ENCODE peak calls at places on chromosomes 11 and 22, in six cellular contexts. J is esophagus squamous epithelium, P is frontal cortex, O is T follicular helper cell, E is astrocyte of the cerebellum, Q is COR-L47. B is an unnamed sample.

GRCh38 chr22:36875741-36876140 is 14.9 kb downstream of the NCF4 start:
- DNase-seq in P (no peak), O (no peak), E (no peak), Q (no peak), J (no peak), B (no peak)

GRCh38 chr11:93662177-93662575 is 694 bp downstream of the CEP295 start:
- DNase-seq in Q (no peak), J (no peak), O (no peak), E (no peak), P (no peak), B (no peak)

GRCh38 chr11:7569044-7569443 is 55.2 kb downstream of the PPFIBP2 start:
- DNase-seq in E (no peak), J (no peak), Q (no peak), P (no peak), O (no peak), B (no peak)

GRCh38 chr11:96065379-96065778 is 141.5 kb upstream of the MTMR2 start:
- DNase-seq in Q (no peak), E (no peak), P (no peak), J (no peak), O (no peak), B (no peak)

GRCh38 chr11:115390441-115390840 is 113.8 kb downstream of the CADM1 start:
- DNase-seq in E (no peak), J (no peak), O (no peak), Q (no peak), P (no peak), B (no peak)

GRCh38 chr11:131683666-131684065 is 313.3 kb downstream of the NTM start:
- DNase-seq in E (no peak), O (no peak), Q (no peak), J (no peak), P (no peak), B (no peak)

GRCh38 chr22:34105461-34106062 is 185.3 kb upstream of the LARGE1 start:
- DNase-seq in P (peak), Q (no peak), E (no peak), J (no peak), O (no peak), B (no peak)

GRCh38 chr11:2791139-2791520 is 91.3 kb upstream of the KCNQ1OT1 start:
- DNase-seq in E (no peak), J (no peak), Q (no peak), P (no peak), O (no peak), B (no peak)

GRCh38 chr11:93652161-93652597 is 9.3 kb upstream of the CEP295 start:
- DNase-seq in E (no peak), P (peak), O (no peak), Q (no peak), J (no peak), B (no peak)

GRCh38 chr11:124740277-124740882 is 638 bp downstream of the NRGN start:
- DNase-seq in Q (no peak), O (no peak), E (no peak), J (no peak), P (no peak), B (no peak)

GRCh38 chr11:78192223-78192719 is 3.6 kb downstream of the USP35 start:
- DNase-seq in P (no peak), J (no peak), Q (no peak), E (no peak), O (no peak), B (no peak)

GRCh38 chr22:44366372-44367310 is 53.9 kb upstream of the SHISAL1 start:
- DNase-seq in J (no peak), P (no peak), Q (no peak), O (no peak), E (no peak), B (no peak)

GRCh38 chr22:47374273-47374771 is 611.9 kb downstream of the TBC1D22A start:
- DNase-seq in O (no peak), Q (no peak), P (no peak), E (no peak), J (no peak), B (no peak)

GRCh38 chr11:36411202-36411640 is 98.9 kb downstream of the TRAF6 start:
- DNase-seq in Q (no peak), J (no peak), E (no peak), P (no peak), O (no peak), B (no peak)

GRCh38 chr11:116466231-116466630 is 306.6 kb downstream of the BUD13 start:
- DNase-seq in O (no peak), E (no peak), Q (no peak), P (no peak), J (no peak), B (no peak)

GRCh38 chr11:130031056-130031455 is 28.4 kb upstream of the PRDM10 start:
- DNase-seq in P (no peak), J (no peak), O (no peak), E (no peak), Q (no peak), B (no peak)

GRCh38 chr11:65036931-65037330 is 4.1 kb upstream of the SAC3D1 start:
- DNase-seq in Q (peak), E (no peak), O (no peak), P (no peak), J (no peak), B (no peak)

GRCh38 chr22:49419661-49420060 is 408.0 kb downstream of the BRD1 start:
- DNase-seq in P (no peak), O (no peak), Q (no peak), J (no peak), E (no peak), B (no peak)

GRCh38 chr22:24789516-24789915 is 15.0 kb upstream of the PIWIL3 start:
- DNase-seq in Q (no peak), J (no peak), E (no peak), P (no peak), O (no peak), B (no peak)

GRCh38 chr22:49659924-49660315 is 167.8 kb downstream of the BRD1 start:
- DNase-seq in O (no peak), E (no peak), Q (no peak), P (no peak), J (no peak), B (no peak)

GRCh38 chr11:118911113-118911879 is 14.4 kb downstream of the BCL9L start:
- DNase-seq in O (no peak), Q (no peak), J (no peak), E (no peak), P (no peak), B (no peak)

GRCh38 chr11:69040581-69041260 is 8.0 kb upstream of the TPCN2 start:
- DNase-seq in E (peak), Q (no peak), P (no peak), O (no peak), J (no peak), B (no peak)

GRCh38 chr22:40156001-40156516 is 21.7 kb upstream of the TNRC6B start:
- DNase-seq in P (no peak), J (no peak), O (no peak), Q (peak), E (no peak), B (no peak)

GRCh38 chr11:32888805-32889204 is 3.8 kb upstream of the QSER1 start:
- DNase-seq in E (no peak), O (no peak), J (no peak), P (no peak), Q (no peak), B (no peak)

GRCh38 chr11:79019981-79020380 is 420.8 kb downstream of the TENM4 start:
- DNase-seq in J (no peak), E (no peak), P (no peak), Q (no peak), O (no peak), B (no peak)

GRCh38 chr11:96188625-96189006 is 154.4 kb downstream of the MAML2 start:
- DNase-seq in P (peak), O (no peak), J (no peak), Q (no peak), E (no peak), B (no peak)